ENCODE peak calls at places on chromosomes 6 and 20, in five cellular contexts. U is A549, X is IMR-90, K is cardiac fibroblast, S is heart right ventricle. H is an unnamed sample.

GRCh38 chr6:144265390-144265789 is 19.7 kb upstream of the UTRN start:
- DNase-seq in U (peak; percentile 31), X (peak; percentile 61), K (peak; percentile 92), S (no peak), H (no peak)

GRCh38 chr20:51756653-51757052 is 11.5 kb downstream of the ATP9A start:
- DNase-seq in U (no peak), X (no peak), K (no peak), S (no peak), H (no peak)

GRCh38 chr6:26224940-26225847 is 138.0 kb downstream of the HFE start:
- DNase-seq in U (no peak), X (peak; percentile 97), K (peak; percentile 91), S (no peak), H (peak; percentile 68)

GRCh38 chr6:41746068-41746467 is 1.1 kb downstream of the PGC start:
- DNase-seq in U (no peak), X (no peak), K (no peak), S (no peak), H (no peak)

GRCh38 chr6:129340983-129341382 is 369.0 kb downstream of the ARHGAP18 start:
- DNase-seq in U (no peak), X (peak; percentile 96), K (peak; percentile 96), S (peak; percentile 21), H (no peak)

GRCh38 chr20:986733-987355 is 15.3 kb downstream of the RSPO4 start:
- DNase-seq in U (no peak), X (no peak), K (no peak), S (no peak), H (no peak)

GRCh38 chr6:115847671-115848070 is 213.0 kb downstream of the FRK start:
- DNase-seq in U (no peak), X (no peak), K (no peak), S (no peak), H (no peak)

GRCh38 chr6:11427827-11428245 is 109.7 kb upstream of the TMEM170B start:
- DNase-seq in U (no peak), X (peak; percentile 33), K (no peak), S (no peak), H (no peak)

GRCh38 chr6:104685871-104686549 is 173.7 kb downstream of the HACE1 start:
- DNase-seq in U (no peak), X (no peak), K (no peak), S (no peak), H (no peak)

GRCh38 chr6:87944541-87944954 is 103.1 kb upstream of the SPACA1 start:
- DNase-seq in U (peak; percentile 5), X (peak; percentile 36), K (peak; percentile 66), S (peak; percentile 71), H (peak; percentile 26)

GRCh38 chr20:64037498-64038213 is 1.7 kb downstream of the C20orf204 start:
- DNase-seq in U (no peak), X (no peak), K (no peak), S (no peak), H (no peak)

GRCh38 chr20:36017034-36017951 is 48.9 kb downstream of the CNBD2 start:
- DNase-seq in U (peak; percentile 65), X (peak; percentile 56), K (peak; percentile 77), S (no peak), H (no peak)

GRCh38 chr6:105991561-105992314 is 94.4 kb upstream of the PRDM1 start:
- DNase-seq in U (peak; percentile 18), X (no peak), K (no peak), S (no peak), H (peak; percentile 23)

GRCh38 chr20:61719691-61720347 is 345.9 kb downstream of the TAF4 start:
- DNase-seq in U (no peak), X (no peak), K (no peak), S (no peak), H (no peak)

GRCh38 chr6:137188855-137189254 is 15.4 kb upstream of the IL22RA2 start:
- DNase-seq in U (no peak), X (no peak), K (peak; percentile 33), S (no peak), H (no peak)

GRCh38 chr20:47293524-47294157 is 62.9 kb downstream of the ZMYND8 start:
- DNase-seq in U (no peak), X (no peak), K (no peak), S (no peak), H (no peak)

GRCh38 chr20:61801065-61801360 is 264.7 kb downstream of the TAF4 start:
- DNase-seq in U (no peak), X (no peak), K (no peak), S (no peak), H (no peak)

GRCh38 chr6:47413752-47414516 is 63.7 kb upstream of the CD2AP start:
- DNase-seq in U (no peak), X (peak; percentile 69), K (peak; percentile 84), S (no peak), H (peak; percentile 12)

GRCh38 chr20:3116341-3116740 is 31.8 kb upstream of the AVP start:
- DNase-seq in U (no peak), X (no peak), K (no peak), S (no peak), H (no peak)

GRCh38 chr20:21808863-21809664 is 103.6 kb downstream of the PAX1 start:
- DNase-seq in U (peak; percentile 66), X (no peak), K (peak; percentile 1), S (peak; percentile 53), H (peak; percentile 79)

GRCh38 chr6:45448417-45449389 is 71.0 kb upstream of the SUPT3H start:
- DNase-seq in U (no peak), X (peak; percentile 38), K (no peak), S (no peak), H (no peak)

GRCh38 chr20:24987244-24987643 is 5.3 kb downstream of the APMAP start:
- DNase-seq in U (no peak), X (peak; percentile 32), K (no peak), S (no peak), H (no peak)

GRCh38 chr6:3776881-3777507 is 25.5 kb upstream of the PXDC1 start:
- DNase-seq in U (peak; percentile 51), X (no peak), K (no peak), S (no peak), H (peak; percentile 18)
- TF ChIP-seq CTCF in U (no peak), X (no peak), K (no peak), S (no peak), H (peak; percentile 7)

GRCh38 chr20:44809380-44810060 is 826 bp downstream of the RIMS4 start:
- DNase-seq in U (no peak), X (no peak), K (no peak), S (no peak), H (peak; percentile 16)

GRCh38 chr20:44810061-44810390 is 320 bp downstream of the RIMS4 start:
- DNase-seq in U (no peak), X (no peak), K (no peak), S (no peak), H (no peak)

GRCh38 chr20:44811150-44811685 is 872 bp upstream of the RIMS4 start:
- DNase-seq in U (no peak), X (no peak), K (no peak), S (no peak), H (no peak)

GRCh38 chr20:44807684-44808056 is 2.7 kb downstream of the RIMS4 start:
- DNase-seq in U (no peak), X (no peak), K (no peak), S (no peak), H (no peak)

DNA sequence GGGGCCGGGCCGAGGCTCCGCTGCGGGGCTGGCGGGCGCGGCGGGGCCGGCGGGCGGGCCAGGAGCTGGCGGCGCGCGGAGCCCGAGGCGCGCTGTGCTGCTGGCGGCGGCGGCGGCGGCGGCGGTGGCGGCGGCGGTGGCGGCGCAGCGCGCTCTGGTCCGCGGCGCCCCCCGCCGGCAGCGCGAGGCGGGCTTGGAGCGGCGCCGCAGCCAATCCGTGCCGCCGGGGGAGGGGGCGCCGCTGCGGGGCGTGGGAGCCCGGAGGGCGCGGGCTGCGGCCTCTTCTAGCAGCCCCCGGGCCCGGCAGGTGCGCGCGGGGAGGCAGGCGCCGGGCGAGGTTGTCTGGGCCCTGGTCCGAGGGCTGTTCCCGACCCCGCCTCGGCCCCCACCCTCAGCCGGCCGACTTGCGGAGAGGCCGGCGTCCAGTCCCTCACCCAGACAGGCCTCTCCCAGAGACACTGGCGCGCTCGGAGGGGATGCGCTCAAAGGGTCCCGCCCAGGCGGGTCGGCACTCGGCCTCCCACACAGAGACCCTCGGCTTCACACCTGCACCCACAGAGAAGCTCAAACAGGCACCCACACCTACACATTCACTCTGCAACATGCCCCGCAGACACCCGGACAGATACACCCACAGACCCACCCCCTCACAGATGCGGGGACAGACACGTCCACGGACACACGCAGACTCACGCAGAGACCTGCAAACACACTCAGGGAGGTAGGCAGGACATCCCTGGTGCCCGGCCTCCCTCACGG is at the start of gene RIMS4:
- DNase-seq in U (peak; percentile 33), X (no peak), K (no peak), S (no peak), H (peak; percentile 76)
- TF ChIP-seq CTCF in U (peak; percentile 34), X (no peak), K (no peak), S (no peak), H (no peak)

GRCh38 chr20:44731657-44732056 is 14.0 kb upstream of the KCNK15 start:
- DNase-seq in U (no peak), X (no peak), K (no peak), S (peak; percentile 59), H (no peak)

GRCh38 chr20:44732327-44732726 is 13.3 kb upstream of the KCNK15 start:
- DNase-seq in U (no peak), X (no peak), K (peak; percentile 31), S (no peak), H (no peak)

GRCh38 chr20:44734938-44735337 is 10.7 kb upstream of the KCNK15 start:
- DNase-seq in U (peak; percentile 63), X (peak; percentile 65), K (peak; percentile 76), S (no peak), H (no peak)

GRCh38 chr20:44735816-44736169 is 9.9 kb upstream of the KCNK15 start:
- DNase-seq in U (no peak), X (no peak), K (no peak), S (no peak), H (no peak)

GRCh38 chr20:44733341-44734069 is 12.2 kb upstream of the KCNK15 start:
- DNase-seq in U (peak; percentile 69), X (peak; percentile 65), K (peak; percentile 80), S (peak; percentile 66), H (peak; percentile 66)
- TF ChIP-seq CTCF in U (peak; percentile 98), X (peak; percentile 97), K (peak; percentile 95), S (peak; percentile 92), H (peak; percentile 82)

GRCh38 chr20:45823949-45824835 is 2.9 kb downstream of the TNNC2 start:
- DNase-seq in U (no peak), X (no peak), K (peak; percentile 50), S (peak; percentile 60), H (peak; percentile 25)
- TF ChIP-seq CTCF in U (no peak), X (peak; percentile 40), K (peak; percentile 63), S (peak; percentile 59), H (no peak)

GRCh38 chr6:140980265-140980887 is 1152.3 kb upstream of the GJE1 start:
- DNase-seq in U (no peak), X (peak; percentile 15), K (peak; percentile 57), S (no peak), H (no peak)
- TF ChIP-seq CTCF in U (no peak), X (peak; percentile 12), K (peak; percentile 17), S (peak; percentile 21), H (no peak)

GRCh38 chr6:112337209-112337638 is 9.9 kb upstream of the RFPL4B start:
- DNase-seq in U (peak; percentile 39), X (peak; percentile 83), K (peak; percentile 84), S (peak; percentile 19), H (peak; percentile 61)
- TF ChIP-seq CTCF in U (peak; percentile 52), X (peak; percentile 78), K (peak; percentile 82), S (peak; percentile 73), H (peak; percentile 66)